ENCODE peak calls at places on chromosome 10, in ten cellular contexts. F, Y, U, N, X, L, O, I, M and Q are unnamed samples.

GRCh38 chr10:35487336-35488034 is 117.7 kb upstream of the GJD4 start:
- DNase-seq in L (no peak), M (no peak), O (no peak), F (no peak), N (no peak), U (no peak), I (no peak), Y (no peak), X (no peak), Q (no peak)

GRCh38 chr10:98087309-98087708 is 47.1 kb upstream of the R3HCC1L start:
- DNase-seq in N (peak; percentile 43), X (no peak), L (no peak), F (no peak), U (no peak), Y (no peak), O (no peak), M (no peak), I (peak; percentile 11), Q (no peak)

GRCh38 chr10:108690530-108690929 is 1232.8 kb downstream of the XPNPEP1 start:
- DNase-seq in L (no peak), U (no peak), X (no peak), M (no peak), F (no peak), O (no peak), Y (no peak), N (no peak), I (no peak), Q (no peak)

GRCh38 chr10:3136336-3136735 is 36.2 kb downstream of the PITRM1 start:
- DNase-seq in N (no peak), X (no peak), O (peak; percentile 24), F (no peak), U (peak; percentile 64), Y (peak; percentile 52), I (no peak), L (no peak), M (no peak), Q (no peak)

GRCh38 chr10:34960983-34961382 is 129.2 kb downstream of the CUL2 start:
- DNase-seq in I (peak; percentile 38), F (no peak), Y (no peak), U (no peak), L (peak; percentile 15), M (no peak), X (no peak), O (peak; percentile 53), N (peak; percentile 33), Q (no peak)

GRCh38 chr10:1199897-1200721 is 143.9 kb downstream of the WDR37 start:
- DNase-seq in L (no peak), X (no peak), N (no peak), U (no peak), O (no peak), I (no peak), Y (no peak), F (no peak), M (peak; percentile 6), Q (no peak)

GRCh38 chr10:132459252-132460028 is 62.4 kb downstream of the PWWP2B start:
- DNase-seq in U (no peak), L (no peak), X (no peak), F (no peak), O (no peak), M (peak; percentile 71), N (no peak), Y (no peak), I (no peak), Q (no peak)

GRCh38 chr10:30000802-30001571 is 58.4 kb downstream of the JCAD start:
- DNase-seq in N (no peak), U (peak; percentile 58), O (peak; percentile 92), L (peak; percentile 73), X (peak; percentile 68), Y (no peak), I (no peak), F (no peak), M (peak; percentile 26), Q (peak; percentile 9)

GRCh38 chr10:95496951-95497350 is 64.2 kb downstream of the SORBS1 start:
- DNase-seq in F (no peak), M (no peak), N (no peak), O (no peak), L (no peak), U (no peak), Y (no peak), X (no peak), I (no peak), Q (no peak)
- TF ChIP-seq CTCF in F (no peak), M (no peak), N (no peak), O (no peak), L (no peak), U (no peak), Y (no peak), X (no peak), I (no peak), Q (no peak)

GRCh38 chr10:116785867-116786266 is 43.5 kb upstream of the HSPA12A start:
- DNase-seq in X (no peak), Y (no peak), L (no peak), N (no peak), M (no peak), I (no peak), U (no peak), O (no peak), F (no peak), Q (no peak)

GRCh38 chr10:116787018-116787674 is 44.8 kb upstream of the HSPA12A start:
- DNase-seq in M (no peak), X (no peak), O (no peak), U (no peak), L (no peak), I (no peak), N (no peak), Y (no peak), F (no peak), Q (no peak)

GRCh38 chr10:116785282-116785681 is 42.9 kb upstream of the HSPA12A start:
- DNase-seq in I (no peak), N (no peak), F (no peak), O (no peak), U (no peak), M (no peak), L (no peak), Y (no peak), X (no peak), Q (no peak)

GRCh38 chr10:116784651-116785050 is 42.3 kb upstream of the HSPA12A start:
- DNase-seq in L (no peak), U (no peak), M (no peak), O (no peak), Y (no peak), X (no peak), N (no peak), F (no peak), I (no peak), Q (no peak)

DNA sequence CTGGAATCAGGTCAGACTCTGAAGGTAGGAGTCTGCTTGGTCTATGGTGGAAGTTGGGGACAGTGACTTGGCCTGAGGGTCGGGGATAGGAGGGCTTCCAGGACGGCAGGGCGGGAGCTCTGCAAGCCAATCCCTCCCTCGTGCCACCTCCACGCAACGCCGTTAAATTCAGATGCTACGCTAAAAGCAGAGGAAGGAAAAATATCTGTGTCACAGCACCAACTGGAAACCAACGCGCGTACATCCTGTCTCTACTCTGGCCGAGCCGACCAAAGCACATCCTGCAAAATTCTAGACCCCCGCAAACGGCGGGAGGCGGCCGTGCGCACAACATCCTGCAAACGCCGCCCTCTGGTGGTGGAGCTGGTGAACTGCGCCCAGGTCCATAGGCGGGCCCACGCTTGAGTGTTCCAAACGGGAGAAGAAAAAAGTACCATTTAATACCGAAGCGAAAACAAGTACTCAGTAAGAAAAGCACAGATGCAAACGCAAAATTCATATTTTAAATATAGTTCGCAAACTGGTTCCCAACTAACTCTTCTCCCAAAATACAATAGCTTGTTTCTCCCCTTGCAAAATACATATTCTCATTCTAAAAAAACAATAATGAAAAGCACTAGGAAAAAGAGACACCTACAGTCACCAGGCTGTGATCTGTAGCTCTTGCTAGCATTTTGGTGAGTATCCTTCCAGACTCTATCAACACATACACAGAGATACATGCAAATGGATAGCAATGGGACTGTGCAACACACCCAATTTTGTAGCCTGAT is 45.7 kb upstream of the HSPA12A start:
- DNase-seq in O (peak; percentile 70), X (peak; percentile 27), I (peak; percentile 92), M (peak; percentile 72), N (peak; percentile 86), U (peak; percentile 81), Y (peak; percentile 84), F (peak; percentile 44), L (peak; percentile 30), Q (no peak)
- H3K4me3 ChIP-seq in O (peak overlapping the region; percentile 50), X (peak overlapping the region; percentile 48), I (peak overlapping the region; percentile 39), M (no peak overlapping the region), N (no peak overlapping the region), U (no peak overlapping the region), Y (peak overlapping the region; percentile 45), F (no peak overlapping the region), L (peak overlapping the region; percentile 34), Q (peak overlapping the region; percentile 10)

GRCh38 chr10:44334091-44334490 is 50.8 kb downstream of the CXCL12 start:
- DNase-seq in N (no peak), X (no peak), L (no peak), Y (no peak), I (no peak), O (no peak), F (no peak), U (no peak), M (no peak), Q (no peak)

GRCh38 chr10:44332465-44332864 is 52.4 kb downstream of the CXCL12 start:
- DNase-seq in N (no peak), O (no peak), U (no peak), Y (no peak), F (no peak), M (no peak), L (no peak), I (no peak), X (no peak), Q (no peak)

GRCh38 chr10:44327461-44327860 is 57.4 kb downstream of the CXCL12 start:
- DNase-seq in F (no peak), U (no peak), Y (no peak), M (no peak), L (no peak), N (no peak), X (no peak), I (no peak), O (no peak), Q (no peak)

GRCh38 chr10:44333511-44333910 is 51.4 kb downstream of the CXCL12 start:
- DNase-seq in N (no peak), I (no peak), U (no peak), F (no peak), X (no peak), L (no peak), M (no peak), O (no peak), Y (no peak), Q (no peak)

GRCh38 chr10:44330431-44330830 is 54.5 kb downstream of the CXCL12 start:
- DNase-seq in X (no peak), N (no peak), F (no peak), Y (no peak), I (no peak), O (no peak), U (no peak), M (no peak), L (no peak), Q (no peak)
- H3K27me3 ChIP-seq in X (no peaks in the 10 kb centered on the region), N (no peaks in the 10 kb centered on the region), F (no peaks in the 10 kb centered on the region), Y (no peaks in the 10 kb centered on the region), I (no peaks in the 10 kb centered on the region), O (no peaks in the 10 kb centered on the region), U (no peaks in the 10 kb centered on the region), M (no peaks in the 10 kb centered on the region), L (no peaks in the 10 kb centered on the region), Q (no peaks in the 10 kb centered on the region)

DNA sequence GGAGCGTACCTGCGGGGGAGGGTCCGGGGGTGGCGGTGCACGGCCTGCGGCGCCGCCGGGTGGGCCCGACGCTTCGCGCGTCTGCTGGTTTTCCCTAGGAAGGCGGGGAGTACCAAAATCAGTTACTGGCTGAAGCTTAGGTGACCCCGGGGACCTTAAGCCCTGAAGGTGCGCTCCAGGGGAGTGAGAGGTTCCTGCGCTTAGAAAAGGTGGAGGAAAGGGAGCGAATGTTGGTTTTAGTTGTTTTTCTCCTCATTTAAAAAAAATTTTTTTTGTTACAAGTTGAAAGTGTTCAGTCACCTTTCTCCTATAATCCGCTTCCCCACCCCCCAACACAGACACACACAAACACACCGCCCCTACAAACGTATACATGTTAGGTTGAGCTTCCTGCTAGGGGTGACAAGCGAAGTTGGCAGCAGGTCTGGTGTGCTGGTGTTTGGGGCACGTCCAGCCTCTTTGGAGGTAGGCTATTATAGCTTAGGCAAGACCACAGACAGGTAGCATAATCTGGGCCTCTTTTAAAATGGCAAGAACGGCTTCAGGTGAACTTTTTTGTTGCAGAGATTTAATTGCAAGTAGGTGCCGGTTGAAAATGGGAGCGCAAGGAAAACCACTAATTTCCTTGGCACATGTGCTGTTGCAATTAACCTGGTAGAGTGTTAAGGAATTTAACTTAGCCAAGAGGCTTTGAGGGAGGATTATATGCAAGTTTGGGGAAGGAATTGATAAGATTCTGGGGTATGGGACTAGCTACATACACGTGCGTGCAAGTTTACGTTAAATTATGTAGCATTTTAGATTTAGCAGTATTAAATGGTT is 945 bp downstream of the ADD3 start:
- DNase-seq in X (no peak), M (peak; percentile 61), Y (peak; percentile 44), L (no peak), U (peak; percentile 24), N (peak; percentile 42), F (peak; percentile 26), O (no peak), I (peak; percentile 67), Q (no peak)
- TF ChIP-seq CTCF in X (no peak), M (no peak), Y (no peak), L (no peak), U (no peak), N (no peak), F (no peak), O (no peak), I (no peak), Q (no peak)